ENCODE peak calls at places on chromosomes 1 and 21, in eight cellular contexts. One of them, this sample, is unnamed.

GRCh38 chr1:110084226-110085078 is 14.0 kb upstream of the ALX3 start:
- DNase-seq in renal cortical epithelial cell: no peak
- DNase-seq in stimulated activated CD8-positive, alpha-beta memory T cell treated with anti-CD3 and anti-CD28 coated beads, Interleukin-7, amount 100 ng/mL, for 24 hours: no peak
- DNase-seq in stimulated activated CD4-positive, alpha-beta T cell treated with anti-CD3 and anti-CD28 coated beads, Interleukin-1b, Interleukin-23, amount 100 ng/mL, for 1 hour: no peak
- DNase-seq in Daoy: peak
- DNase-seq in NCI-H1105: peak
- DNase-seq in NCI-H187: no peak
- DNase-seq in activated CD8-positive, alpha-beta memory T cell treated with anti-CD3 and anti-CD28 coated beads, Interleukin-2, amount 50 U/mL, for 4 hours: no peak
- DNase-seq in this sample: peak

GRCh38 chr1:153242160-153242559 is 17.3 kb upstream of the LORICRIN start:
- DNase-seq in renal cortical epithelial cell: no peak
- DNase-seq in stimulated activated CD8-positive, alpha-beta memory T cell treated with anti-CD3 and anti-CD28 coated beads, Interleukin-7, amount 100 ng/mL, for 24 hours: no peak
- DNase-seq in stimulated activated CD4-positive, alpha-beta T cell treated with anti-CD3 and anti-CD28 coated beads, Interleukin-1b, Interleukin-23, amount 100 ng/mL, for 1 hour: no peak
- DNase-seq in Daoy: no peak
- DNase-seq in NCI-H1105: no peak
- DNase-seq in NCI-H187: no peak
- DNase-seq in activated CD8-positive, alpha-beta memory T cell treated with anti-CD3 and anti-CD28 coated beads, Interleukin-2, amount 50 U/mL, for 4 hours: no peak
- DNase-seq in this sample: no peak

GRCh38 chr21:41683815-41684214 is 83.0 kb downstream of the RIPK4 start:
- DNase-seq in renal cortical epithelial cell: no peak
- DNase-seq in stimulated activated CD8-positive, alpha-beta memory T cell treated with anti-CD3 and anti-CD28 coated beads, Interleukin-7, amount 100 ng/mL, for 24 hours: no peak
- DNase-seq in stimulated activated CD4-positive, alpha-beta T cell treated with anti-CD3 and anti-CD28 coated beads, Interleukin-1b, Interleukin-23, amount 100 ng/mL, for 1 hour: no peak
- DNase-seq in Daoy: no peak
- DNase-seq in NCI-H1105: no peak
- DNase-seq in NCI-H187: no peak
- DNase-seq in activated CD8-positive, alpha-beta memory T cell treated with anti-CD3 and anti-CD28 coated beads, Interleukin-2, amount 50 U/mL, for 4 hours: no peak
- DNase-seq in this sample: no peak

GRCh38 chr1:64686828-64687724 is 57.8 kb upstream of the RAVER2 start:
- DNase-seq in renal cortical epithelial cell: peak
- DNase-seq in stimulated activated CD8-positive, alpha-beta memory T cell treated with anti-CD3 and anti-CD28 coated beads, Interleukin-7, amount 100 ng/mL, for 24 hours: no peak
- DNase-seq in stimulated activated CD4-positive, alpha-beta T cell treated with anti-CD3 and anti-CD28 coated beads, Interleukin-1b, Interleukin-23, amount 100 ng/mL, for 1 hour: no peak
- DNase-seq in Daoy: peak
- DNase-seq in NCI-H1105: peak
- DNase-seq in NCI-H187: no peak
- DNase-seq in activated CD8-positive, alpha-beta memory T cell treated with anti-CD3 and anti-CD28 coated beads, Interleukin-2, amount 50 U/mL, for 4 hours: peak
- DNase-seq in this sample: peak

GRCh38 chr1:175521265-175522040 is 221.9 kb downstream of the TNR start:
- DNase-seq in renal cortical epithelial cell: peak
- DNase-seq in stimulated activated CD8-positive, alpha-beta memory T cell treated with anti-CD3 and anti-CD28 coated beads, Interleukin-7, amount 100 ng/mL, for 24 hours: no peak
- DNase-seq in stimulated activated CD4-positive, alpha-beta T cell treated with anti-CD3 and anti-CD28 coated beads, Interleukin-1b, Interleukin-23, amount 100 ng/mL, for 1 hour: no peak
- DNase-seq in Daoy: no peak
- DNase-seq in NCI-H1105: no peak
- DNase-seq in NCI-H187: no peak
- DNase-seq in activated CD8-positive, alpha-beta memory T cell treated with anti-CD3 and anti-CD28 coated beads, Interleukin-2, amount 50 U/mL, for 4 hours: no peak
- DNase-seq in this sample: no peak

GRCh38 chr1:241972703-241973375 is 15.3 kb downstream of the BECN2 start:
- DNase-seq in renal cortical epithelial cell: peak
- DNase-seq in stimulated activated CD8-positive, alpha-beta memory T cell treated with anti-CD3 and anti-CD28 coated beads, Interleukin-7, amount 100 ng/mL, for 24 hours: no peak
- DNase-seq in stimulated activated CD4-positive, alpha-beta T cell treated with anti-CD3 and anti-CD28 coated beads, Interleukin-1b, Interleukin-23, amount 100 ng/mL, for 1 hour: no peak
- DNase-seq in Daoy: peak
- DNase-seq in NCI-H1105: no peak
- DNase-seq in NCI-H187: no peak
- DNase-seq in activated CD8-positive, alpha-beta memory T cell treated with anti-CD3 and anti-CD28 coated beads, Interleukin-2, amount 50 U/mL, for 4 hours: no peak
- DNase-seq in this sample: no peak

GRCh38 chr1:30714536-30715090 is 8.8 kb downstream of the MATN1 start:
- DNase-seq in renal cortical epithelial cell: no peak
- DNase-seq in stimulated activated CD8-positive, alpha-beta memory T cell treated with anti-CD3 and anti-CD28 coated beads, Interleukin-7, amount 100 ng/mL, for 24 hours: no peak
- DNase-seq in stimulated activated CD4-positive, alpha-beta T cell treated with anti-CD3 and anti-CD28 coated beads, Interleukin-1b, Interleukin-23, amount 100 ng/mL, for 1 hour: no peak
- DNase-seq in Daoy: no peak
- DNase-seq in NCI-H1105: no peak
- DNase-seq in NCI-H187: no peak
- DNase-seq in activated CD8-positive, alpha-beta memory T cell treated with anti-CD3 and anti-CD28 coated beads, Interleukin-2, amount 50 U/mL, for 4 hours: no peak
- DNase-seq in this sample: no peak

GRCh38 chr1:241888232-241888631 is 40.2 kb downstream of the EXO1 start:
- DNase-seq in renal cortical epithelial cell: peak
- DNase-seq in stimulated activated CD8-positive, alpha-beta memory T cell treated with anti-CD3 and anti-CD28 coated beads, Interleukin-7, amount 100 ng/mL, for 24 hours: no peak
- DNase-seq in stimulated activated CD4-positive, alpha-beta T cell treated with anti-CD3 and anti-CD28 coated beads, Interleukin-1b, Interleukin-23, amount 100 ng/mL, for 1 hour: no peak
- DNase-seq in Daoy: no peak
- DNase-seq in NCI-H1105: no peak
- DNase-seq in NCI-H187: no peak
- DNase-seq in activated CD8-positive, alpha-beta memory T cell treated with anti-CD3 and anti-CD28 coated beads, Interleukin-2, amount 50 U/mL, for 4 hours: no peak
- DNase-seq in this sample: no peak

GRCh38 chr1:39490596-39491145 is 765 bp upstream of the BMP8A start:
- DNase-seq in renal cortical epithelial cell: no peak
- DNase-seq in stimulated activated CD8-positive, alpha-beta memory T cell treated with anti-CD3 and anti-CD28 coated beads, Interleukin-7, amount 100 ng/mL, for 24 hours: no peak
- DNase-seq in stimulated activated CD4-positive, alpha-beta T cell treated with anti-CD3 and anti-CD28 coated beads, Interleukin-1b, Interleukin-23, amount 100 ng/mL, for 1 hour: no peak
- DNase-seq in Daoy: no peak
- DNase-seq in NCI-H1105: peak
- DNase-seq in NCI-H187: peak
- DNase-seq in activated CD8-positive, alpha-beta memory T cell treated with anti-CD3 and anti-CD28 coated beads, Interleukin-2, amount 50 U/mL, for 4 hours: peak
- DNase-seq in this sample: no peak

GRCh38 chr1:206467915-206468314 is 2.4 kb upstream of the IKBKE start:
- DNase-seq in renal cortical epithelial cell: no peak
- DNase-seq in stimulated activated CD8-positive, alpha-beta memory T cell treated with anti-CD3 and anti-CD28 coated beads, Interleukin-7, amount 100 ng/mL, for 24 hours: no peak
- DNase-seq in stimulated activated CD4-positive, alpha-beta T cell treated with anti-CD3 and anti-CD28 coated beads, Interleukin-1b, Interleukin-23, amount 100 ng/mL, for 1 hour: no peak
- DNase-seq in Daoy: no peak
- DNase-seq in NCI-H1105: no peak
- DNase-seq in NCI-H187: peak
- DNase-seq in activated CD8-positive, alpha-beta memory T cell treated with anti-CD3 and anti-CD28 coated beads, Interleukin-2, amount 50 U/mL, for 4 hours: no peak
- DNase-seq in this sample: peak

GRCh38 chr1:58735591-58735990 is 35.7 kb upstream of the MYSM1 start:
- DNase-seq in renal cortical epithelial cell: no peak
- DNase-seq in stimulated activated CD8-positive, alpha-beta memory T cell treated with anti-CD3 and anti-CD28 coated beads, Interleukin-7, amount 100 ng/mL, for 24 hours: no peak
- DNase-seq in stimulated activated CD4-positive, alpha-beta T cell treated with anti-CD3 and anti-CD28 coated beads, Interleukin-1b, Interleukin-23, amount 100 ng/mL, for 1 hour: no peak
- DNase-seq in Daoy: no peak
- DNase-seq in NCI-H1105: no peak
- DNase-seq in NCI-H187: no peak
- DNase-seq in activated CD8-positive, alpha-beta memory T cell treated with anti-CD3 and anti-CD28 coated beads, Interleukin-2, amount 50 U/mL, for 4 hours: no peak
- DNase-seq in this sample: no peak

GRCh38 chr1:225877570-225877969 is 4.6 kb downstream of the TMEM63A start:
- DNase-seq in renal cortical epithelial cell: no peak
- DNase-seq in stimulated activated CD8-positive, alpha-beta memory T cell treated with anti-CD3 and anti-CD28 coated beads, Interleukin-7, amount 100 ng/mL, for 24 hours: no peak
- DNase-seq in stimulated activated CD4-positive, alpha-beta T cell treated with anti-CD3 and anti-CD28 coated beads, Interleukin-1b, Interleukin-23, amount 100 ng/mL, for 1 hour: no peak
- DNase-seq in Daoy: no peak
- DNase-seq in NCI-H1105: no peak
- DNase-seq in NCI-H187: no peak
- DNase-seq in activated CD8-positive, alpha-beta memory T cell treated with anti-CD3 and anti-CD28 coated beads, Interleukin-2, amount 50 U/mL, for 4 hours: peak
- DNase-seq in this sample: peak

GRCh38 chr1:11558286-11558685 is 79.3 kb downstream of the DISP3 start:
- DNase-seq in renal cortical epithelial cell: no peak
- DNase-seq in stimulated activated CD8-positive, alpha-beta memory T cell treated with anti-CD3 and anti-CD28 coated beads, Interleukin-7, amount 100 ng/mL, for 24 hours: no peak
- DNase-seq in stimulated activated CD4-positive, alpha-beta T cell treated with anti-CD3 and anti-CD28 coated beads, Interleukin-1b, Interleukin-23, amount 100 ng/mL, for 1 hour: no peak
- DNase-seq in Daoy: no peak
- DNase-seq in NCI-H1105: no peak
- DNase-seq in NCI-H187: no peak
- DNase-seq in activated CD8-positive, alpha-beta memory T cell treated with anti-CD3 and anti-CD28 coated beads, Interleukin-2, amount 50 U/mL, for 4 hours: no peak
- DNase-seq in this sample: no peak

GRCh38 chr1:24108334-24109165 is 3.4 kb downstream of the MYOM3 start:
- DNase-seq in renal cortical epithelial cell: peak
- DNase-seq in stimulated activated CD8-positive, alpha-beta memory T cell treated with anti-CD3 and anti-CD28 coated beads, Interleukin-7, amount 100 ng/mL, for 24 hours: no peak
- DNase-seq in stimulated activated CD4-positive, alpha-beta T cell treated with anti-CD3 and anti-CD28 coated beads, Interleukin-1b, Interleukin-23, amount 100 ng/mL, for 1 hour: no peak
- DNase-seq in Daoy: peak
- DNase-seq in NCI-H1105: no peak
- DNase-seq in NCI-H187: no peak
- DNase-seq in activated CD8-positive, alpha-beta memory T cell treated with anti-CD3 and anti-CD28 coated beads, Interleukin-2, amount 50 U/mL, for 4 hours: no peak
- DNase-seq in this sample: no peak